ENCODE peak calls at places on chromosomes 1 and 21, in nine cellular contexts. I is A549, E is AG04449, Z is colonic mucosa, V is small intestine, H is bronchial epithelial cell, P is heart right ventricle, X is choroid plexus epithelial cell, F is IMR-90. N is an unnamed sample.

GRCh38 chr1:21701401-21701800 is 32.2 kb upstream of the RAP1GAP start:
- DNase-seq in P (no peak), I (no peak), F (no peak), X (no peak), E (no peak), H (no peak), Z (no peak), V (no peak), N (no peak)

GRCh38 chr1:24925963-24926362 is 4.1 kb downstream of the RUNX3 start:
- DNase-seq in X (no peak), F (no peak), P (no peak), E (no peak), H (no peak), V (no peak), Z (no peak), I (no peak), N (no peak)

GRCh38 chr21:45296638-45297037 is 8.9 kb upstream of the POFUT2 start:
- DNase-seq in F (no peak), E (no peak), P (no peak), I (no peak), X (no peak), H (no peak), V (no peak), Z (no peak), N (no peak)

GRCh38 chr21:42413093-42413492 is 9.4 kb downstream of the UBASH3A start:
- DNase-seq in H (no peak), P (no peak), V (no peak), Z (no peak), E (no peak), I (no peak), X (no peak), F (no peak), N (no peak)

GRCh38 chr1:1079408-1080121 is 5.5 kb upstream of the RNF223 start:
- DNase-seq in E (peak; percentile 55), I (peak; percentile 64), V (peak; percentile 53), Z (peak; percentile 65), F (peak; percentile 90), P (peak; percentile 33), X (peak; percentile 80), H (peak; percentile 78), N (peak; percentile 62)

GRCh38 chr1:19336543-19336942 is 24.4 kb downstream of the SLC66A1 start:
- DNase-seq in Z (no peak), H (peak; percentile 67), X (no peak), F (peak; percentile 68), E (no peak), V (peak; percentile 20), I (no peak), P (no peak), N (no peak)

GRCh38 chr1:59901770-59902388 is 24.7 kb downstream of the CYP2J2 start:
- DNase-seq in E (no peak), V (no peak), I (no peak), X (no peak), H (no peak), F (no peak), Z (no peak), P (no peak), N (no peak)

GRCh38 chr21:23887709-23888303 is 1719.5 kb downstream of the MRPL39 start:
- DNase-seq in V (peak; percentile 2), H (no peak), Z (no peak), I (no peak), X (no peak), F (no peak), E (no peak), P (no peak), N (no peak)

GRCh38 chr1:167849656-167850055 is 64.3 kb downstream of the ADCY10 start:
- DNase-seq in Z (no peak), H (no peak), E (no peak), V (no peak), X (no peak), P (no peak), F (no peak), I (no peak), N (no peak)

GRCh38 chr21:42754270-42754933 is 101.0 kb downstream of the PDE9A start:
- DNase-seq in F (no peak), E (no peak), Z (no peak), X (no peak), V (no peak), P (no peak), I (no peak), H (no peak), N (no peak)

GRCh38 chr1:119621714-119622113 is 26.4 kb downstream of the ZNF697 start:
- DNase-seq in P (no peak), H (no peak), V (peak; percentile 23), Z (peak; percentile 52), X (no peak), F (no peak), E (no peak), I (no peak), N (no peak)

DNA sequence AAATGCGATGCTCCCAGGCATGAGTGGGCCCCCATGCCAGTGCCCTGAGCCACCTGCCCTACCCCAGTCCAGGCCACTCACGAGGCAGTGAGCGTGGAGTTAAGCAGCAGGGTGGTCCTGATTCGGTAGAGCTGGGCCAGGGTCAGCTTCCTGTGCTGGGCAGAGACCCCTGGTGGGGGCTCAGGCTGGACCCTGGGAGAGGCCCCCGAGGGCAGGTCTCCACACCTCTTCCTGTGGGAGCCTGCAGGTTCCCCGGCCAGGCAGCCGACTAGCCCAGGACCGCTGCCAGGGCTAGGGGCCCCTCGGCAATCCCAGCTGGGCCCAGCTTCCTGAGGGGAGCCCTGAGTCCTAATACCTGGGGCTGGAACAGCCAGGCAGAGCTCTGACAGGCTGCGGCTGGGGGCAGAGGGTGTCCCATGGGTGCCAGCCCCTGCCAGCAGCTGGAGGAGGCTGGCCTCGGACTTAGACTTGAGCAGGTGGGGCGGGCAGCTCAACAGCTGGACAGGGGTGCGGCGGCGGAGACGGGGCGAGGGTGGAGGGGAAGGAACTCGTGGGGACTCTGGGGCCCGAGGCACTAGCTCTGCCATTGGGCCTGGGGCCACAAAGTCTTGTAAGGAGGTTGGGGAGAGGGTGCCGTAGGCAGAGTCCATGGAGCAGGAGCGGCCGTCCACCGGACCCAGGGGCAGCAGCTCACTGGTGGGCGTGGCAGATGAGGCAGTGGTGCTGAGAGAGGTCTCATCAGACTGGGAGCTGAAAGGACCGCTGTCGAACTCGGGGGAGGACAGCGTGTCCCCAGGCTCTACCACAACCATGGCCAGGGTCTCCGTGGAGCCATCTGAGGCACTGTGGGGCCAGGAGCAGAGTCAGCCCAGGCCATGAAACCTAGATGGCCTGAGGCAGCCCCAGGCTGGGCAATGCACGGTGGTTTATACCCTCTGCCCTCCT is 2.0 kb upstream of the TNFRSF25 start:
- DNase-seq in I (no peak), X (no peak), E (no peak), F (no peak), H (no peak), Z (no peak), V (no peak), P (no peak), N (no peak)
- H3K4me3 ChIP-seq in I (no peak overlapping the region), X (no peak overlapping the region), E (no peak overlapping the region), F (no peak overlapping the region), H (no peak overlapping the region), Z (no peak overlapping the region), V (no peak overlapping the region), P (no peak overlapping the region), N (no peak overlapping the region)

GRCh38 chr21:37916795-37917142 is 512 bp upstream of the KCNJ6 start:
- DNase-seq in I (peak; percentile 17), V (no peak), Z (no peak), H (no peak), F (no peak), P (no peak), E (no peak), X (peak; percentile 7), N (no peak)

GRCh38 chr21:37917612-37918011 is 1.4 kb upstream of the KCNJ6 start:
- DNase-seq in E (peak; percentile 16), P (no peak), I (no peak), Z (no peak), V (no peak), X (peak; percentile 54), H (peak; percentile 71), F (peak; percentile 87), N (no peak)

GRCh38 chr21:37914211-37914900 is 1.9 kb downstream of the KCNJ6 start:
- DNase-seq in I (no peak), E (no peak), X (peak; percentile 16), P (peak; percentile 25), H (no peak), Z (no peak), V (no peak), F (peak; percentile 22), N (peak; percentile 57)

GRCh38 chr21:37915941-37916794 is at the start of gene KCNJ6:
- DNase-seq in E (no peak), X (peak; percentile 60), V (peak; percentile 5), I (peak; percentile 46), F (peak; percentile 52), Z (no peak), H (no peak), P (no peak), N (peak; percentile 56)

DNA sequence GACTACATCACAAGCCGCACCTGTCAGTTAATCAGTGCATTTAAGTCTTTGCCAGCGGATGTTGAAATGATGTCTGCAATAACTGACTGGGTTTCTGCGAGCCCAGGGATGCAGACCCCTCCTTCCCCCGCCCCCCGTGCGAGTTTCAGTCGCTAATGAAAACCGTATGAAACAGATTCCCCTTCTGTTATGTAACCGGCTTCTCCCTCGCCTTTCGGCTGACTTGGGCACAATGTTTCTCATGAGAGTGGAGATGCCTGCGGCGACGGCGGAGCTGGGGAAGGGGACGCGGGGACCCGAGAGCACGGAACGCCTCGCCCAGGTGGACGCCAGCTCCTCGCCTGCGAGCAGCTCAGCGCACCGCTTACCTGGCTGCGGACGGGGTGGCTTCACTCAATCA is 741 bp downstream of the KCNJ6 start:
- DNase-seq in P (no peak), F (no peak), I (no peak), H (no peak), E (no peak), X (no peak), Z (no peak), V (no peak), N (no peak)
- H3K4me3 ChIP-seq in P (peak overlapping the region; percentile 36), F (peak overlapping the region; percentile 14), I (peak overlapping the region; percentile 59), H (no peak overlapping the region), E (peak overlapping the region; percentile 31), X (no peak overlapping the region), Z (no peak overlapping the region), V (no peak overlapping the region), N (no peak overlapping the region)

DNA sequence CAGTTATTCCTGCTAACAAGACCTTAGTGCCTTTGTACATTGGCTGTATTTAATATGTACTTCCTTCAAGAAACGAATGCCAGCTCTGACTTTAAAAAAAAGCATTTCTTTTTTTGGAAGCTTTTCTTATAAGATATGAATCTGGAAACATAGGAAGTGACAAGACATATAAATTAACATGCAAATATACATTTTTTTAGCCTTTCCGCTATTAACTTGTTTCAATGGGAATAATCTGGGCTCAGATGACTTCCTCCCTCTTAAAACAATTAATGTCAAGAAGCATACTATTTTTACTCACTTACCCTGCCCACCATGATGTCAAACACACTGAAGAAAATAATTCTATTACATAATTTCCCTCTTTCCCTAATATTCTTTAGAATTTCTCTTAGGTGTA is 1.4 kb downstream of the DENND1B start:
- DNase-seq in V (peak; percentile 33), H (no peak), X (no peak), Z (no peak), I (no peak), F (no peak), P (no peak), E (no peak), N (no peak)
- H3K4me3 ChIP-seq in V (peak overlapping the region; percentile 43), H (peak overlapping the region; percentile 72), X (no peak overlapping the region), Z (peak overlapping the region; percentile 52), I (peak overlapping the region; percentile 91), F (peak overlapping the region; percentile 14), P (peak overlapping the region; percentile 81), E (peak overlapping the region; percentile 64), N (no peak overlapping the region)

DNA sequence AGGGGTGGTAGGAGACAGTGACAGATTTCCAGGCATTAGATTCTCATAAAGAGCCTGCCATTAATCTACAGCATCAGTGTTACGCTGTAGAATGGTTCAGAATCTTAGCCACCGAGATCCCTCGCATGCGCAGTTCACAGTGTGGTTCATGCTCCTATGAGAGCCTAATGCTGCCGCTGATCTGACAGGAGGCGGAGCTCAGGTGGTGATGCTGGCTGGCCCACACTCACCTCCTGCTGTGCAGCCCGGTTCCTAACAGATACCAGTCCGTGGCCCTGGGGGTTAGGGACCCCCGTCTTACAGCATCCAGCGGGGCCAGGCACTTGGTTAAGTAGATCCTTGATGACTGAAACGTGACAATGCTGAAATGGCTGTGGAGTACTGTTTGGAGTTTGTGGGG is 163.6 kb upstream of the C1orf21 start:
- DNase-seq in X (no peak), P (no peak), E (no peak), F (no peak), Z (no peak), V (no peak), H (peak; percentile 12), I (no peak), N (no peak)
- H3K4me3 ChIP-seq in X (no peak overlapping the region), P (peak overlapping the region; percentile 39), E (no peak overlapping the region), F (no peak overlapping the region), Z (no peak overlapping the region), V (no peak overlapping the region), H (no peak overlapping the region), I (peak overlapping the region; percentile 46), N (no peak overlapping the region)